ENCODE peak calls at places on chromosomes 16 and 17, in four cellular contexts. One of them, this sample, is unnamed.

GRCh38 chr16:9523994-9524393 is 432.6 kb downstream of the HAPSTR1 start:
- DNase-seq in GM12878: no peak
- DNase-seq in HCT116: no peak
- DNase-seq in endothelial cell of umbilical vein: no peak
- DNase-seq in this sample: no peak

GRCh38 chr16:85234310-85235235 is 122.3 kb upstream of the CIBAR2 start:
- DNase-seq in GM12878: no peak
- DNase-seq in HCT116: no peak
- DNase-seq in endothelial cell of umbilical vein: peak; percentile 69
- DNase-seq in this sample: peak; percentile 97

GRCh38 chr17:60747069-60747808 is 69.6 kb downstream of the BCAS3 start:
- DNase-seq in GM12878: no peak
- DNase-seq in HCT116: no peak
- DNase-seq in endothelial cell of umbilical vein: no peak
- DNase-seq in this sample: peak; percentile 71

GRCh38 chr17:15169676-15170075 is 95.5 kb downstream of the PMP22 start:
- DNase-seq in GM12878: no peak
- DNase-seq in HCT116: no peak
- DNase-seq in endothelial cell of umbilical vein: no peak
- DNase-seq in this sample: no peak

GRCh38 chr17:75047398-75048098 is 523 bp downstream of the KCTD2 start:
- DNase-seq in GM12878: no peak
- DNase-seq in HCT116: no peak
- DNase-seq in endothelial cell of umbilical vein: peak; percentile 19
- DNase-seq in this sample: peak; percentile 30

GRCh38 chr16:82031116-82032084 is 3.7 kb upstream of the HSD17B2 start:
- DNase-seq in GM12878: no peak
- DNase-seq in HCT116: peak; percentile 62
- DNase-seq in endothelial cell of umbilical vein: peak; percentile 44
- DNase-seq in this sample: peak; percentile 75

GRCh38 chr17:50129946-50130777 is at the start of gene SAMD14:
- DNase-seq in GM12878: no peak
- DNase-seq in HCT116: no peak
- DNase-seq in endothelial cell of umbilical vein: peak; percentile 53
- DNase-seq in this sample: peak; percentile 59

GRCh38 chr17:81285179-81285878 is 9.8 kb downstream of the SLC38A10 start:
- DNase-seq in GM12878: no peak
- DNase-seq in HCT116: no peak
- DNase-seq in endothelial cell of umbilical vein: peak; percentile 64
- DNase-seq in this sample: no peak

GRCh38 chr16:82834156-82834758 is 207.5 kb downstream of the CDH13 start:
- DNase-seq in GM12878: no peak
- DNase-seq in HCT116: no peak
- DNase-seq in endothelial cell of umbilical vein: no peak
- DNase-seq in this sample: peak; percentile 24

GRCh38 chr16:48432136-48432535 is 46.9 kb upstream of the SIAH1 start:
- DNase-seq in GM12878: peak; percentile 48
- DNase-seq in HCT116: no peak
- DNase-seq in endothelial cell of umbilical vein: no peak
- DNase-seq in this sample: peak; percentile 21

GRCh38 chr17:323181-323580 is 29.4 kb downstream of the RPH3AL start:
- DNase-seq in GM12878: no peak
- DNase-seq in HCT116: no peak
- DNase-seq in endothelial cell of umbilical vein: no peak
- DNase-seq in this sample: no peak

GRCh38 chr17:82065193-82065637 is 389 bp downstream of the DUS1L start:
- DNase-seq in GM12878: no peak
- DNase-seq in HCT116: no peak
- DNase-seq in endothelial cell of umbilical vein: peak; percentile 36
- DNase-seq in this sample: peak; percentile 20

GRCh38 chr16:23673971-23674614 is 4.6 kb upstream of the PLK1 start:
- DNase-seq in GM12878: no peak
- DNase-seq in HCT116: no peak
- DNase-seq in endothelial cell of umbilical vein: no peak
- DNase-seq in this sample: no peak

GRCh38 chr16:64162613-64163375 is 959.1 kb downstream of the CDH11 start:
- DNase-seq in GM12878: no peak
- DNase-seq in HCT116: no peak
- DNase-seq in endothelial cell of umbilical vein: peak; percentile 95
- DNase-seq in this sample: no peak

GRCh38 chr17:15909481-15909991 is 35.4 kb upstream of the ADORA2B start:
- DNase-seq in GM12878: no peak
- DNase-seq in HCT116: no peak
- DNase-seq in endothelial cell of umbilical vein: no peak
- DNase-seq in this sample: peak; percentile 21

GRCh38 chr16:67445441-67445912 is 14.6 kb downstream of the HSD11B2 start:
- DNase-seq in GM12878: no peak
- DNase-seq in HCT116: no peak
- DNase-seq in endothelial cell of umbilical vein: no peak
- DNase-seq in this sample: no peak

GRCh38 chr16:14331020-14331419 is 259.9 kb downstream of the MRTFB start:
- DNase-seq in GM12878: no peak
- DNase-seq in HCT116: no peak
- DNase-seq in endothelial cell of umbilical vein: no peak
- DNase-seq in this sample: no peak

GRCh38 chr17:33639103-33639991 is 346.3 kb upstream of the ASIC2 start:
- DNase-seq in GM12878: no peak
- DNase-seq in HCT116: no peak
- DNase-seq in endothelial cell of umbilical vein: no peak
- DNase-seq in this sample: peak; percentile 39

GRCh38 chr17:20073056-20073979 is 64.2 kb downstream of the SPECC1 start:
- DNase-seq in GM12878: no peak
- DNase-seq in HCT116: no peak
- DNase-seq in endothelial cell of umbilical vein: no peak
- DNase-seq in this sample: peak; percentile 40

GRCh38 chr17:50267074-50267841 is 7.0 kb upstream of the TMEM92 start:
- DNase-seq in GM12878: no peak
- DNase-seq in HCT116: no peak
- DNase-seq in endothelial cell of umbilical vein: no peak
- DNase-seq in this sample: no peak

GRCh38 chr17:76054112-76054476 is 18.2 kb downstream of the SRP68 start:
- DNase-seq in GM12878: no peak
- DNase-seq in HCT116: peak; percentile 76
- DNase-seq in endothelial cell of umbilical vein: no peak
- DNase-seq in this sample: no peak

GRCh38 chr17:82494236-82495055 is 25.1 kb upstream of the FOXK2 start:
- DNase-seq in GM12878: peak; percentile 89
- DNase-seq in HCT116: peak; percentile 97
- DNase-seq in endothelial cell of umbilical vein: peak; percentile 92
- DNase-seq in this sample: peak; percentile 92

GRCh38 chr16:75486014-75486404 is 9.2 kb downstream of the CHST6 start:
- DNase-seq in GM12878: no peak
- DNase-seq in HCT116: no peak
- DNase-seq in endothelial cell of umbilical vein: no peak
- DNase-seq in this sample: no peak

DNA sequence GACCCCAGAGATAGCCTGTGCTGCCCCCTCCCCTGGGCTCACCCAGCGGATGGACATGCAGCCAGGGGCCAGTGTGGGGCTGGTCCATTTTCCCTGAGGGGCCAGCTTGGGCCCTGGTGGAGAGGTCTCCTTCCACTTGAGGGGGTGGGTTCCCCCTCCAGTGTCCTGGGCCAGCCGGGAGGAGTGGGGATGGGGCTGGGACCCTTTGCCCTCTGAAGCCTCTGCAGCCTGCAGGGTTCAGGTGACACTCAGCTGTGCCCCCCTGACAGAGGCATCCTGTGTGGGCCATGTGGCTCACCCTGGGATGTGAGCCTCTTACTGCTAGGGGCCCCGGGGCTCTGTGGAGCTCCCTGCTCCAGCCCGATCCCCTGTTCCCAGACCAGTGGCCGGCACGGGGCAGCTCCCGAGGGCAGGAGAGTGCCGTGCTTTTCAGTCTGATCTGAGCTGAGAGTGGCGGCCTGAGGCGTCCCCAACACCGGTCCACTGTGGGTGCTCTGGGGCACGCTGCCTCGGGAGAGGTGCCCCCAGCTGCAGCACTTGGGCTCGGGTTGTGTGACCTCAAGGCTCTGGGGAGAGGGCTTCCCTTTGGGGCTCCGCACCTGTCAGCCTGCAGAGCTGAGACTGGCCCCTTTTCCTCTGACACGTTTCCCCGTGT is 427 bp upstream of the GNG13 start:
- DNase-seq in GM12878: no peak
- DNase-seq in HCT116: no peak
- DNase-seq in endothelial cell of umbilical vein: no peak
- DNase-seq in this sample: no peak
- TF ChIP-seq EZH2 in GM12878: no peak
- TF ChIP-seq EZH2 in HCT116: no peak
- TF ChIP-seq EZH2 in endothelial cell of umbilical vein: peak; percentile 34
- TF ChIP-seq EZH2 in this sample: no peak

GRCh38 chr16:2177561-2177960 is 18.8 kb downstream of the CASKIN1 start:
- DNase-seq in GM12878: no peak
- DNase-seq in HCT116: no peak
- DNase-seq in endothelial cell of umbilical vein: no peak
- DNase-seq in this sample: no peak
- TF ChIP-seq POLR2AphosphoS5 in GM12878: no peak
- TF ChIP-seq POLR2AphosphoS5 in HCT116: no peak
- TF ChIP-seq POLR2AphosphoS5 in endothelial cell of umbilical vein: no peak
- TF ChIP-seq POLR2AphosphoS5 in this sample: no peak

GRCh38 chr16:88561485-88562369 is 8.5 kb upstream of the ZC3H18 start:
- DNase-seq in GM12878: no peak
- DNase-seq in HCT116: peak; percentile 36
- DNase-seq in endothelial cell of umbilical vein: peak; percentile 42
- DNase-seq in this sample: peak; percentile 74

GRCh38 chr16:88560722-88561484 is 9.3 kb upstream of the ZC3H18 start:
- DNase-seq in GM12878: no peak
- DNase-seq in HCT116: no peak
- DNase-seq in endothelial cell of umbilical vein: no peak
- DNase-seq in this sample: peak; percentile 79

GRCh38 chr16:88556294-88556988 is 13.8 kb upstream of the ZC3H18 start:
- DNase-seq in GM12878: no peak
- DNase-seq in HCT116: no peak
- DNase-seq in endothelial cell of umbilical vein: no peak
- DNase-seq in this sample: no peak

GRCh38 chr16:88554711-88555264 is 15.4 kb upstream of the ZC3H18 start:
- DNase-seq in GM12878: no peak
- DNase-seq in HCT116: no peak
- DNase-seq in endothelial cell of umbilical vein: no peak
- DNase-seq in this sample: no peak

DNA sequence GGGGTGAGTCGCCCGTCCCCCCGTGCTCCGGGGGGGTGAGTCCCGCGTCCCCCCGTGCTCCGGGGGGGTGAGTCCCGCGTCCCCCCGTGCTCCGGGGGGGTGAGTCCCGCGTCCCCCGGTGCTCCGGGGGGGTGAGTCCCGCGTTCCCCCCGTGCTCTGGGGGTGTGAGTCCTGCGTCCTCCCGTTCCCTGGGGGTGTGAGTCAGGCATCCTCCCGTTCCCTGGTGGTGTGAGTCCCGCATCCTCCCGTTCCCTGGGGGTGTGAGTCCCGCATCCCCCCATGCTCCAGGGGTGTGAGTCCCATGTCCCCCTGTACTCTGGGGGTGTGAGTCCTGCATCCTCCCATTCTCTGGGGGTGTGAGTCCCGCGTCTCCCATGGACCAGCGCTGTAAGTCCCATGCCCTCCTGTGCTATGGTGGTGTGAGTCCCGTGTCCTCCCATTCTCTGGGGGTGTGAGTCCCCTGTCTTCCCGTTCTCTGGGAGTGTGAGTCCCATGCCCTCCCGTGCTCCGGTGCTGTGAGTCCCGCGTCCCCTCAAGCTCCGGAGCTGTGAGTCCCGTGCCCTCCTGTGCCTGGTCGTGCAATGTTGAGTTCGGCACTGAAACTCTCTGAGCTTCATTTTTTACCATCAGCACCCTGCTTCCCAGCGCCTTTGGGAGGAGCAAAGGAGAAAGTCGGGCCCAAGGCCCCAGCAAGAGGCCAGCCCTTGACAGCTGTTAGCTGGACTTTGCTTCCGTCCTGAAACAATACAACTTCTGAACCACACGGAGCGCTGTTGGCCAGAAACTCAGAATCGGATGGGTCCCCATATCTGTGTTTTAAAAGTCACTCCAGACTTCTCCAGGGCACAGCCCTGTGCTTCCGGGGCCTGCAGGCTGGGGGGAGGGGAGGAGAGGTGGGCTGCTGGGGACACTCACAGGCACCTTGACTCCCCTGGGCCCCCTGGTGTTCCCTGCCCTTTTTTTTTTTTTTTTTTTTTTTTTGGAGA is 11.5 kb upstream of the ZC3H18 start:
- DNase-seq in GM12878: no peak
- DNase-seq in HCT116: peak; percentile 64
- DNase-seq in endothelial cell of umbilical vein: peak; percentile 49
- DNase-seq in this sample: peak; percentile 85
- TF ChIP-seq EZH2 in GM12878: no peak
- TF ChIP-seq EZH2 in HCT116: no peak
- TF ChIP-seq EZH2 in endothelial cell of umbilical vein: no peak
- TF ChIP-seq EZH2 in this sample: no peak

GRCh38 chr17:44499722-44500121 is 3.5 kb downstream of the GPATCH8 start:
- DNase-seq in GM12878: no peak
- DNase-seq in HCT116: no peak
- DNase-seq in endothelial cell of umbilical vein: no peak
- DNase-seq in this sample: no peak
- TF ChIP-seq POLR2AphosphoS5 in GM12878: no peak
- TF ChIP-seq POLR2AphosphoS5 in HCT116: no peak
- TF ChIP-seq POLR2AphosphoS5 in endothelial cell of umbilical vein: no peak
- TF ChIP-seq POLR2AphosphoS5 in this sample: no peak

GRCh38 chr17:4499431-4500187 is 928 bp downstream of the SPNS2 start:
- DNase-seq in GM12878: no peak
- DNase-seq in HCT116: no peak
- DNase-seq in endothelial cell of umbilical vein: peak; percentile 69
- DNase-seq in this sample: peak; percentile 66
- TF ChIP-seq EZH2 in GM12878: no peak
- TF ChIP-seq EZH2 in HCT116: no peak
- TF ChIP-seq EZH2 in endothelial cell of umbilical vein: no peak
- TF ChIP-seq EZH2 in this sample: peak; percentile 65

GRCh38 chr16:79298476-79299153 is 301.9 kb downstream of the MAF start:
- DNase-seq in GM12878: no peak
- DNase-seq in HCT116: no peak
- DNase-seq in endothelial cell of umbilical vein: no peak
- DNase-seq in this sample: no peak
- TF ChIP-seq POLR2AphosphoS5 in GM12878: no peak
- TF ChIP-seq POLR2AphosphoS5 in HCT116: no peak
- TF ChIP-seq POLR2AphosphoS5 in endothelial cell of umbilical vein: no peak
- TF ChIP-seq POLR2AphosphoS5 in this sample: no peak